ENCODE peak calls at places on chromosomes 16 and 17, in eight cellular contexts. J is CD4-positive, CD25-positive, alpha-beta regulatory T cell; D is left ventricle myocardium inferior; P is heart left ventricle; Q is tibial nerve; H is neuronal stem cell; A is GM23248; Y is mucosa of descending colon. Z is an unnamed sample.

GRCh38 chr17:50452627-50453300 is 15.9 kb downstream of the CHAD start:
- DNase-seq in J (no peak), D (no peak), P (no peak), Q (no peak), H (no peak), A (peak; percentile 35), Y (peak; percentile 85), Z (no peak)

GRCh38 chr16:58299757-58300349 is 5.0 kb upstream of the PRSS54 start:
- DNase-seq in J (no peak), D (no peak), P (no peak), Q (no peak), H (no peak), A (peak; percentile 23), Y (peak; percentile 38), Z (no peak)

GRCh38 chr16:9484436-9484835 is 393.0 kb downstream of the HAPSTR1 start:
- DNase-seq in J (no peak), D (no peak), P (no peak), Q (no peak), H (no peak), A (no peak), Y (no peak), Z (no peak)

GRCh38 chr17:37124825-37125181 is 176.0 kb downstream of the AATF start:
- DNase-seq in J (no peak), D (no peak), P (no peak), Q (no peak), H (no peak), A (no peak), Y (no peak), Z (no peak)

GRCh38 chr16:69567031-69567680 is 1.4 kb downstream of the NFAT5 start:
- DNase-seq in J (no peak), D (no peak), P (no peak), Q (no peak), H (no peak), A (peak; percentile 58), Y (no peak), Z (peak; percentile 29)

GRCh38 chr16:88893127-88893968 is 26.9 kb upstream of the PABPN1L start:
- DNase-seq in J (no peak), D (no peak), P (no peak), Q (no peak), H (no peak), A (no peak), Y (no peak), Z (no peak)

GRCh38 chr16:9092963-9093477 is 1.6 kb downstream of the HAPSTR1 start:
- DNase-seq in J (peak; percentile 9), D (no peak), P (peak; percentile 22), Q (peak; percentile 24), H (no peak), A (peak; percentile 48), Y (peak; percentile 50), Z (no peak)

GRCh38 chr17:19904412-19904811 is 36.7 kb upstream of the ULK2 start:
- DNase-seq in J (no peak), D (no peak), P (no peak), Q (no peak), H (no peak), A (peak; percentile 82), Y (no peak), Z (no peak)

GRCh38 chr17:30521766-30522165 is 44.6 kb downstream of the GOSR1 start:
- DNase-seq in J (no peak), D (no peak), P (no peak), Q (no peak), H (no peak), A (no peak), Y (no peak), Z (no peak)

GRCh38 chr17:1829579-1830257 is at the start of the genes RPA1 and SMYD4:
- DNase-seq in J (peak; percentile 85), D (peak; percentile 91), P (peak; percentile 89), Q (peak; percentile 74), H (peak; percentile 88), A (peak; percentile 98), Y (peak; percentile 88), Z (peak; percentile 91)

GRCh38 chr17:9925457-9925856 is 20.4 kb upstream of the RCVRN start:
- DNase-seq in J (no peak), D (peak; percentile 9), P (no peak), Q (no peak), H (no peak), A (no peak), Y (no peak), Z (no peak)

GRCh38 chr16:3652373-3653037 is 2.0 kb upstream of the DNASE1 start:
- DNase-seq in J (no peak), D (no peak), P (no peak), Q (no peak), H (no peak), A (no peak), Y (no peak), Z (no peak)

GRCh38 chr17:68291836-68292688 is 767 bp downstream of the ARSG start:
- DNase-seq in J (peak; percentile 86), D (peak; percentile 79), P (peak; percentile 75), Q (peak; percentile 62), H (peak; percentile 67), A (peak; percentile 93), Y (peak; percentile 75), Z (peak; percentile 96)

GRCh38 chr17:73139296-73139695 is 25.5 kb upstream of the SSTR2 start:
- DNase-seq in J (no peak), D (no peak), P (no peak), Q (no peak), H (no peak), A (no peak), Y (no peak), Z (no peak)

GRCh38 chr17:6681176-6681575 is 29.6 kb downstream of the C17orf100 start:
- DNase-seq in J (no peak), D (no peak), P (no peak), Q (no peak), H (no peak), A (no peak), Y (no peak), Z (no peak)

GRCh38 chr16:85220125-85220839 is 108.0 kb upstream of the CIBAR2 start:
- DNase-seq in J (no peak), D (peak; percentile 83), P (peak; percentile 82), Q (peak; percentile 33), H (no peak), A (peak; percentile 80), Y (peak; percentile 45), Z (no peak)

GRCh38 chr17:263271-263670 is 81.8 kb upstream of the DOC2B start:
- DNase-seq in J (no peak), D (no peak), P (peak; percentile 1), Q (no peak), H (no peak), A (no peak), Y (no peak), Z (no peak)

DNA sequence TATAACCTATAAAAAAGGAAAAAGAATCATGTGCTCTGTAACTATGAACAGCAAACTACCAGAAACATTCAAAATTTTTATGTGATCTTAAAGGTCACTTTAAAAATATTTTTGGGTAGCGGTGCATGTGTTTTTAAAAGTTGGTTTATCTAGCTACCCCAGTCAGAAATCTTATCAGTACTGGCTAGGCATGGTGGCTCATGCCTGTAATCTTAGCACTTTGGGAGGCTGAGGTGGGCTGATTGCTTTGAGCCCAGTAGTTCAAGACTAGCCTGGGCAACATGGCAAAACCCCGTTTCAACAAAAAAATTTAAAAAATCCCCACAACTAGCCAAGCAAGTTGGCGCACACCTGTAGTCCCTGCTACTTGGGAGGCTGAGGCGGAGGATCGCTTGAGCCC is 3.7 kb downstream of the CAPNS2 start:
- DNase-seq in J (no peak), D (no peak), P (no peak), Q (no peak), H (no peak), A (no peak), Y (no peak), Z (no peak)
- H3K4me3 ChIP-seq in J (no peak overlapping the region), D (no peak overlapping the region), P (no peak overlapping the region), Q (no peak overlapping the region), H (no peak overlapping the region), A (no peak overlapping the region), Y (no peak overlapping the region), Z (no peak overlapping the region)

GRCh38 chr16:62201911-62202310 is 165.7 kb upstream of the CDH8 start:
- DNase-seq in J (no peak), D (no peak), P (no peak), Q (no peak), H (no peak), A (no peak), Y (no peak), Z (no peak)
- H3K36me3 ChIP-seq in J (no peaks in the 10 kb centered on the region), D (no peaks in the 10 kb centered on the region), P (no peaks in the 10 kb centered on the region), Q (no peaks in the 10 kb centered on the region), H (no peaks in the 10 kb centered on the region), A (no peaks in the 10 kb centered on the region), Y (no peaks in the 10 kb centered on the region), Z (no peaks in the 10 kb centered on the region)

GRCh38 chr17:12021604-12022003 is 927 bp downstream of the MAP2K4 start:
- DNase-seq in J (no peak), D (no peak), P (no peak), Q (no peak), H (no peak), A (no peak), Y (no peak), Z (no peak)
- H3K4me3 ChIP-seq in J (peak overlapping the region; percentile 75), D (peak overlapping the region; percentile 96), P (peak overlapping the region; percentile 88), Q (peak overlapping the region; percentile 89), H (peak overlapping the region; percentile 95), A (peak overlapping the region; percentile 75), Y (peak overlapping the region; percentile 98), Z (peak overlapping the region; percentile 56)

GRCh38 chr17:17139972-17140589 is 66.1 kb downstream of the PLD6 start:
- DNase-seq in J (no peak), D (no peak), P (no peak), Q (no peak), H (no peak), A (no peak), Y (no peak), Z (no peak)
- H3K36me3 ChIP-seq in J (peaks cover 59% of the 10 kb centered on the region), D (peaks cover 93% of the 10 kb centered on the region), P (peaks cover 99% of the 10 kb centered on the region), Q (peaks cover 28% of the 10 kb centered on the region), H (peaks cover 32% of the 10 kb centered on the region), A (peaks cover 28% of the 10 kb centered on the region), Y (peaks cover 7% of the 10 kb centered on the region), Z (peaks cover 57% of the 10 kb centered on the region)